ENCODE peak calls at places on chromosomes 2 and 18, in six cellular contexts. O, I, A, R, C and F are unnamed samples.

GRCh38 chr18:9578306-9578705 is 36.1 kb downstream of the PPP4R1 start:
- DNase-seq in O (no peak), C (no peak), I (no peak), R (no peak), A (no peak), F (peak; percentile 39)

GRCh38 chr2:161423351-161424178 is 7.5 kb downstream of the TBR1 start:
- DNase-seq in I (no peak), O (no peak), A (no peak), R (no peak), C (peak; percentile 73), F (no peak)

GRCh38 chr18:65255417-65255816 is 495.4 kb upstream of the CDH7 start:
- DNase-seq in I (no peak), O (no peak), C (no peak), A (no peak), R (no peak), F (no peak)

GRCh38 chr2:37637985-37638384 is 33.5 kb downstream of the CDC42EP3 start:
- DNase-seq in A (no peak), O (no peak), R (no peak), I (no peak), C (no peak), F (peak; percentile 55)

GRCh38 chr2:189337648-189338047 is 103.6 kb upstream of the WDR75 start:
- DNase-seq in R (no peak), I (no peak), O (peak; percentile 58), A (no peak), C (no peak), F (peak; percentile 92)

GRCh38 chr2:160045703-160046210 is 16.7 kb downstream of the PLA2R1 start:
- DNase-seq in C (no peak), I (no peak), A (no peak), O (no peak), R (no peak), F (no peak)

GRCh38 chr2:183105402-183106134 is 18.7 kb upstream of the NUP35 start:
- DNase-seq in A (no peak), O (peak; percentile 65), R (no peak), I (no peak), C (no peak), F (peak; percentile 47)

GRCh38 chr18:3972291-3972985 is 482.7 kb downstream of the DLGAP1 start:
- DNase-seq in O (no peak), C (no peak), R (no peak), A (no peak), I (no peak), F (peak; percentile 63)

GRCh38 chr2:176392125-176392704 is 123.0 kb downstream of the MTX2 start:
- DNase-seq in O (no peak), C (no peak), R (no peak), A (no peak), I (no peak), F (peak; percentile 26)

GRCh38 chr18:64183674-64184073 is 34.8 kb upstream of the LINC00305 start:
- DNase-seq in C (no peak), O (no peak), R (no peak), A (no peak), I (no peak), F (no peak)

GRCh38 chr2:149021271-149021719 is 17.2 kb upstream of the LYPD6B start:
- DNase-seq in R (no peak), A (no peak), I (peak; percentile 75), O (no peak), C (no peak), F (no peak)

GRCh38 chr2:157868993-157869392 is 7.1 kb downstream of the ACVR1 start:
- DNase-seq in R (no peak), A (no peak), C (no peak), I (no peak), O (no peak), F (peak; percentile 28)

GRCh38 chr2:74567862-74568261 is 13.3 kb downstream of the DOK1 start:
- DNase-seq in R (no peak), A (no peak), I (no peak), O (no peak), C (no peak), F (peak; percentile 88)

GRCh38 chr2:143209570-143210445 is 80.6 kb downstream of the ARHGAP15 start:
- DNase-seq in I (no peak), A (no peak), C (peak; percentile 7), R (no peak), O (no peak), F (no peak)

GRCh38 chr18:45066210-45066609 is 385.5 kb downstream of the SETBP1 start:
- DNase-seq in I (no peak), A (no peak), O (no peak), R (no peak), C (no peak), F (no peak)

GRCh38 chr2:2569306-2569705 is 238.2 kb upstream of the MYT1L start:
- DNase-seq in A (no peak), I (no peak), R (no peak), O (no peak), C (no peak), F (no peak)

GRCh38 chr2:27870724-27871123 is 19.5 kb downstream of the RBKS start:
- DNase-seq in A (no peak), C (no peak), I (no peak), R (no peak), O (peak; percentile 25), F (no peak)

GRCh38 chr18:12637901-12638633 is 19.8 kb downstream of the SPIRE1 start:
- DNase-seq in C (no peak), I (no peak), O (peak; percentile 33), R (no peak), A (no peak), F (peak; percentile 69)

GRCh38 chr2:27212626-27213471 is 781 bp upstream of the SLC5A6 start:
- DNase-seq in C (peak; percentile 70), R (peak; percentile 55), I (no peak), O (peak; percentile 19), A (no peak), F (peak; percentile 76)

GRCh38 chr2:38959938-38960608 is 70.4 kb downstream of the ARHGEF33 start:
- DNase-seq in R (no peak), C (peak; percentile 91), I (no peak), A (no peak), O (no peak), F (peak; percentile 85)

GRCh38 chr2:239189711-239190131 is 211.1 kb downstream of the HDAC4 start:
- DNase-seq in C (no peak), R (no peak), O (no peak), I (no peak), A (no peak), F (no peak)

GRCh38 chr2:72533767-72534166 is 292.1 kb downstream of the EXOC6B start:
- DNase-seq in R (no peak), O (no peak), I (no peak), A (no peak), C (no peak), F (peak; percentile 57)

GRCh38 chr18:39453356-39453755 is 1887.8 kb upstream of the CELF4 start:
- DNase-seq in R (no peak), C (no peak), A (no peak), I (no peak), O (no peak), F (no peak)

GRCh38 chr2:166568409-166568808 is 74.4 kb upstream of the SCN7A start:
- DNase-seq in A (no peak), I (no peak), O (no peak), C (no peak), R (no peak), F (no peak)

GRCh38 chr2:226977775-226978190 is 141.9 kb downstream of the RHBDD1 start:
- DNase-seq in C (peak; percentile 27), R (no peak), O (no peak), I (no peak), A (peak; percentile 18), F (peak; percentile 74)

GRCh38 chr2:48483916-48484315 is 46.0 kb upstream of the STON1 start:
- DNase-seq in R (no peak), A (no peak), O (no peak), I (no peak), C (no peak), F (peak; percentile 91)

GRCh38 chr18:23357992-23358594 is 95.0 kb upstream of the RIOK3 start:
- DNase-seq in I (no peak), A (no peak), R (no peak), C (no peak), O (no peak), F (no peak)

GRCh38 chr2:114543106-114543806 is 100.8 kb downstream of the DPP10 start:
- DNase-seq in A (no peak), O (peak; percentile 19), C (no peak), R (peak; percentile 68), I (no peak), F (no peak)

GRCh38 chr2:232772540-232772939 is 3.8 kb downstream of the KCNJ13 start:
- DNase-seq in R (no peak), O (no peak), I (peak; percentile 48), C (no peak), A (no peak), F (no peak)

GRCh38 chr2:218894168-218895157 is 13.8 kb downstream of the WNT10A start:
- DNase-seq in I (no peak), A (no peak), R (no peak), C (peak; percentile 37), O (no peak), F (no peak)
- TF ChIP-seq SMC3 in I (no peak), A (no peak), R (no peak), C (no peak), O (no peak), F (no peak)

GRCh38 chr2:231308631-231309414 is 86.7 kb upstream of the B3GNT7 start:
- DNase-seq in O (peak; percentile 80), R (no peak), C (no peak), I (no peak), A (no peak), F (peak; percentile 48)
- TF ChIP-seq SMC3 in O (no peak), R (no peak), C (no peak), I (no peak), A (no peak), F (no peak)

DNA sequence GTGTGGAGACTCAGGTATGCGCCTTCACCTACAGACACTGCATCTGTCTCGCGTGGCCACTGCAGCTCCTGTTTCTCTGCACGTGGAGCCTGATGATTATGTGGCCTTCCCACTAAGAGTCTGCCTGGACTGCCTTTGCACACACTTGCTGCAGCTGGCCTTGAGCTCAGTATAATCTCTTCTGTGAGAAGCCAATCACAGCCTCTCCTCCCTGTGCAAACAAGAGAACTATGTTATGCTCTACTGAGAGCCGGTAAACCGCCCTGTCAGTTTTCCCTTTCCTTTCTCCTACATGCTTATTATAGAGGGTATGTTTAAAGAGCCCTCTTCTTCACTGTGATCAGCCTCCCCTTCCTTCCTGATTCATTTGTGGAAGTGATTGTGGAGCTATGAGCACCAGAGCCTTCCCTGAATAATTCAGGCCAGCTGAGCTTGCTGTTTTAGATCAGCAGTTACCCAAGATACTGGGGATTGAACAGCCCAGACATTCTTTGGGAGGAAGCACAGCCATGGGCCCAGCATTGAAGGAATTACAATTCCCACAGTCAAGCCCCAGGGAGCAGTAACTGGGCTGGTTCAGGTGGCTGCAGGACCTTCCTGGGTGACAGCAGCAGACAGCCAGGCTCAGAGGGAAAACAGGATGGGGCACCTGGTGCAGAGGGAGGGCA is 3.7 kb upstream of the TGFA start:
- DNase-seq in C (no peak), A (no peak), O (no peak), R (peak; percentile 94), I (no peak), F (no peak)
- TF ChIP-seq SMC3 in C (no peak), A (no peak), O (no peak), R (no peak), I (no peak), F (no peak)

GRCh38 chr2:96906719-96907404 is 37.0 kb upstream of the SEMA4C start:
- DNase-seq in A (no peak), O (no peak), I (no peak), R (no peak), C (peak; percentile 71), F (no peak)
- TF ChIP-seq SMC3 in A (no peak), O (no peak), I (no peak), R (no peak), C (no peak), F (no peak)